ENCODE peak calls at places on chromosomes 4 and X, in six cellular contexts. V is mesenchymal stem cell, F is neuronal stem cell, C is IMR-90, Z is mesendoderm, T is H1. I is an unnamed sample.

GRCh38 chr4:111937368-111937767 is 207.9 kb upstream of the FAM241A start:
- DNase-seq in Z (peak), F (no peak), C (peak), V (peak), T (no peak), I (no peak)

GRCh38 chrX:17655232-17656034 is 81.9 kb upstream of the SCML1 start:
- DNase-seq in V (no peak), C (peak), Z (peak), T (no peak), F (no peak), I (peak)

GRCh38 chr4:22884157-22884556 is 191.4 kb downstream of the GBA3 start:
- DNase-seq in Z (peak), V (no peak), C (no peak), T (no peak), F (no peak), I (no peak)

GRCh38 chr4:101791189-101791572 is 651 bp downstream of the BANK1 start:
- DNase-seq in F (no peak), T (no peak), V (no peak), C (no peak), Z (no peak), I (no peak)

GRCh38 chrX:29617276-29617675 is 598.1 kb upstream of the MAGEB2 start:
- DNase-seq in Z (no peak), V (peak), T (no peak), C (peak), F (no peak), I (no peak)

GRCh38 chrX:41333744-41333993 is 293 bp upstream of the DDX3X start:
- DNase-seq in T (no peak), V (peak), Z (peak), F (peak), C (peak), I (peak)

GRCh38 chr4:2258091-2259035 is 3.5 kb downstream of the MXD4 start:
- DNase-seq in C (no peak), T (no peak), Z (no peak), F (no peak), V (no peak), I (no peak)

GRCh38 chr4:174522183-174523002 is at the start of gene HPGD:
- DNase-seq in T (peak), Z (peak), V (peak), C (no peak), F (peak), I (peak)

GRCh38 chr4:7422098-7422897 is 12.4 kb downstream of the PSAPL1 start:
- DNase-seq in V (no peak), F (no peak), C (no peak), T (no peak), Z (no peak), I (no peak)

GRCh38 chr4:6008092-6008551 is 10.1 kb downstream of the C4orf50 start:
- DNase-seq in T (peak), Z (peak), C (no peak), V (no peak), F (no peak), I (no peak)

GRCh38 chrX:21958888-21959287 is 18.4 kb downstream of the SMS start:
- DNase-seq in Z (no peak), T (no peak), F (no peak), C (peak), V (peak), I (no peak)

GRCh38 chrX:55488559-55489314 is 911 bp downstream of the USP51 start:
- DNase-seq in Z (peak), T (no peak), F (peak), V (peak), C (peak), I (peak)

GRCh38 chr4:93416337-93417102 is 412.0 kb upstream of the ATOH1 start:
- DNase-seq in F (no peak), Z (no peak), T (no peak), C (peak), V (no peak), I (no peak)

GRCh38 chr4:25310066-25310824 is 2.3 kb upstream of the ZCCHC4 start:
- DNase-seq in Z (no peak), F (no peak), C (no peak), V (no peak), T (no peak), I (no peak)

GRCh38 chr4:187302456-187302855 is 578.8 kb upstream of the FAT1 start:
- DNase-seq in C (peak), T (no peak), F (no peak), V (no peak), Z (no peak), I (no peak)

GRCh38 chr4:82275431-82276423 is 98.1 kb downstream of the HNRNPD start:
- DNase-seq in F (no peak), V (no peak), Z (peak), C (no peak), T (no peak), I (peak)

GRCh38 chrX:10032147-10032546 is 65.0 kb downstream of the CLDN34 start:
- DNase-seq in F (no peak), C (no peak), T (no peak), V (no peak), Z (no peak), I (no peak)

GRCh38 chr4:58734030-58734673 is 1624.0 kb upstream of the IGFBP7 start:
- DNase-seq in T (no peak), C (peak), F (no peak), V (peak), Z (no peak), I (no peak)

GRCh38 chr4:1246901-1247810 is 1.8 kb downstream of the CTBP1 start:
- DNase-seq in T (no peak), V (no peak), C (no peak), F (no peak), Z (peak), I (peak)

GRCh38 chrX:68935362-68935761 is 106.5 kb downstream of the EFNB1 start:
- DNase-seq in Z (no peak), C (no peak), F (no peak), T (no peak), V (no peak), I (no peak)

GRCh38 chrX:68193234-68193633 is 240.1 kb downstream of the OPHN1 start:
- DNase-seq in T (no peak), Z (no peak), F (no peak), C (no peak), V (no peak), I (peak)

GRCh38 chr4:117488692-117489091 is 403.3 kb upstream of the TRAM1L1 start:
- DNase-seq in C (no peak), F (no peak), Z (no peak), T (no peak), V (no peak), I (no peak)

GRCh38 chrX:24055043-24055356 is 244 bp downstream of the EIF2S3 start:
- DNase-seq in V (no peak), T (no peak), Z (no peak), C (no peak), F (no peak), I (peak)
- H4K8ac ChIP-seq in V (no peak), T (peak), Z (peak), C (peak), F (no peak), I (peak)

GRCh38 chr4:88158038-88158359 is 440 bp downstream of the ABCG2 start:
- DNase-seq in T (no peak), F (no peak), C (no peak), V (no peak), Z (no peak), I (no peak)
- H3K4me3 ChIP-seq in T (peak), F (peak), C (peak), V (peak), Z (peak), I (peak)

GRCh38 chr4:127558489-127559407 is 74.0 kb upstream of the INTU start:
- DNase-seq in F (no peak), Z (no peak), V (no peak), C (no peak), T (no peak), I (no peak)
- H4K8ac ChIP-seq in F (no peak), Z (no peak), V (no peak), C (no peak), T (no peak), I (no peak)

GRCh38 chr4:79650794-79651431 is 242.9 kb upstream of the GK2 start:
- DNase-seq in Z (peak), T (no peak), V (peak), F (no peak), C (peak), I (no peak)
- H3K4me3 ChIP-seq in Z (no peak), T (no peak), V (no peak), F (no peak), C (no peak), I (no peak)

GRCh38 chr4:122732329-122733026 is at the start of gene BBS12:
- DNase-seq in V (peak), T (peak), C (peak), Z (peak), F (peak), I (peak)
- H4K8ac ChIP-seq in V (peak), T (peak), C (peak), Z (no peak), F (no peak), I (peak)

DNA sequence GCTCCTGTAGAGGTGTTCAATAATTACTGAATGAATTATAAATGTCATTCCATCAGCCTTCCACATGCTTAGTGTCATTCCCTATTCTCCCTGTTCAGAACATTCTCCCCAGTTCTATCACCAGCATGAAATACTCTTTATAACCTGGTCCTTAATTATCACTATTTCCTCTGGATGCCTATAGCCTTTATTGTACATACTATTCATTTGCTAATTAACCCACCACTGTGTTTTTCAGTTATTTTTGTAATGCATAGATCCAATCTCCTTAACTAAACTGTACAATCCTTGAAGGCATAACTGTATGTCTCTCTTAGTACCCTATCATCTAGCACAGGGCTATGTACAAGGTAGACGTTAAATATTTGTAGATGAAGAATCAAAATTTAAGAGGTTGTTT is 1.2 kb downstream of the ABCB7 start:
- DNase-seq in V (no peak), Z (no peak), F (no peak), C (no peak), T (no peak), I (no peak)
- H3K4me3 ChIP-seq in V (peak), Z (no peak), F (peak), C (no peak), T (no peak), I (no peak)

DNA sequence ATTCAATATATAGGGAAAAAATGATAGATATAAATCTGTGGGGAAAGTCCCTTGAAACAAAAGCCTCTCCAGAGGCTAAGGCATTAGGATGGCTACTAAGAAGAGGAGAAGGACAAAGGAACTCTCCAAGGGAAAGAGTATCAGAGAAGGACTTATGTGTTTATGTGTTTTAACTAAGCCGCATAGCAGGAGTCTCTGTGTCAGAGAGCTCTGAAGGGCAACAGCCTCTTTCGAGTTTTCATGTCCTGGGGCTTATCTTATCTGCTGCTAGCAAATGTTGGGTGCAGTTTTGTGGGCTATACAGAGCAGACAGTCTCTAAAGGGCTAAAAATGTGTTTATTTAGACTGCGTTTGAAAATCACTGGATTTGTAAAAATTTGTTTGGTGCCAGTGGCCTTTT is 1145.6 kb upstream of the DIAPH2 start:
- DNase-seq in Z (peak), V (no peak), F (peak), C (no peak), T (no peak), I (no peak)
- H4K8ac ChIP-seq in Z (no peak), V (no peak), F (no peak), C (no peak), T (no peak), I (no peak)

DNA sequence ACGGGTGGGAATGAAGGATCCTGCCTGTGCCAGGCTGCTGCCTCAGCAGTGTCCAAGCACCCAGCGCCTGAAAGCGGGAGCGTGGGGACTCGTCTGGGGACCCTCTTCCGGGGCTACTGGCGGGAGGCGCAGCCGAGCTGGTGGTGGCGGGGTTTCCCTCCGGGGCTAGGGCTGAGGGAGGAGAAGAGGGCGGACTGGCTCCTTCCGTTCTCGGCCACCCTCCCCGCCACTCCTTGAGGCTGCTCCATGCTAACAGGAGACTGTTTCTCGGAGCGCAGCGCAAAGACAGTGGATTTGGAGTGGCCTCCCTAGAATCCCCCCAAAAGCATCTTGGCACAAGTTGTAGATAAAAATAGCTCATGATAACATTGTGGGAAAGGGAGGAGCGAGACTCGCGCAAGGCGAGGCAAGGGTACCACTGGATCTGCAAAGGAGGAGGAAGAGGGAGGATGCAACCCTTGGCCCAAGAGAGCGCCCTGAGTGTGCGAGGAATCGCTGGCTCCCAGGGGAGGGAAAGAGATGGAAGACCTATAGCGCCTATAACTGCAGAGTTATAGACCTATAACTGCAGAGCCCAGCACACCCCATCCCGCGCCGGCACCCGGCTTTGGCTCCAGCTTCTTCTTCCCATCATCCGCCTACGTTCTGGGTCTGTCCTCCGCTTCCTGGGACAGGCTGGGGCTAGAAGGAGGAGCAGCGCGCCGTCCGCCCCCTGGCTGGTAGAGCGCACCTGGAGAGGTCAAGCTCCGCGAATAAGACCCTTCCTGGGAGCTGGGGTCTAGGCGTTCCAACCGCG is 1.3 kb downstream of the HS3ST1 start:
- DNase-seq in C (no peak), T (no peak), F (peak), Z (peak), V (peak), I (no peak)
- H3K4me3 ChIP-seq in C (no peak), T (peak), F (peak), Z (peak), V (peak), I (peak)

DNA sequence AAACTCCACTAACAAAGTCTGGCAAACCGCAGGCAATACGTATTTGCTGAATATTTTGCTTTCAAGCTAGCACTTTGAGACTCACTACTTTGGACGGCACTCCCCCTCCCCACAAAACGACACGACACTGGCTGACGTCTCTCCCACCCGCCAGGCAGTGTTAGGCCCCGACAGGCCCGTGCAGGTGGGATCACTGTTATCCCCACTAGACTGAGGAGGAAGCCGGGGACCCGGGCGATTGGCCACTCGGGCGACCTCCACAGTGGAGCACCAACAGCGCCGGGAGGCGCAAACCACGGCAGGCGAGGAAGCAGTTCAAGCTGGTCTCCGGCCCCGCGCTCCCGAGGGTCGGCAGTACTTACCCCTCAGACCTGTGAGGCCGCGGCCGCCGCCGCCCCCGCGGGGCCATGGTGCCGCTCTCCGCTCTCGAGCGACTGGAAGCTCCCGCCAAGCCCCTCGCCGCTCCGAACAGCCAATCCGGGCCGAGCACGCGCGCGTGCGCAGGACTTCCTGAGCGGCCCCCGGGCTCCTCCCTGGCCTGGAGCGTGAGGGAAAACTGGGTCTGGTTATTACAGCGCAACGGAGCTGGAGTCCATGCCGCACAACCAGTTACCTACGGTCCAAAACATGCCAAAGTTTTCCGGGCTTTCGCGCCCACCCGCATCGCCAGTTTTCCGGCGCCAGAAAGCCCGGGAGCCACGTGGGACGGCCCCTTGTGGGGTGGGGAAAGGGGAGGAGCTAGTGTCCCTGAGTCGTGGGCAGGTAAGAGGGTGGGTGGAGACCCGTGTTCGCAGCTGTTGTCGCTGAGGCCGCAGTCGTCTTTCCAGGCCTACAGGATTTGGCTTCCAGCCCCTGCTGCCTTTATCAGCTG is at the start of gene CENPU:
- DNase-seq in T (peak), F (peak), Z (peak), C (peak), V (peak), I (peak)
- H4K8ac ChIP-seq in T (peak), F (peak), Z (no peak), C (peak), V (peak), I (peak)